ENCODE peak calls at places on chromosome 17, in eight cellular contexts. W is transverse colon, Z is astrocyte of the cerebellum, T is AG04449, J is PC-9, V is cardiac muscle cell, H is HFFc6, Q is stomach. O is an unnamed sample.

GRCh38 chr17:65533855-65534457 is 27.5 kb downstream of the AXIN2 start:
- DNase-seq in W (no peak), Z (no peak), T (no peak), J (peak), V (no peak), H (no peak), Q (no peak), O (no peak)

GRCh38 chr17:40371261-40371929 is 6.9 kb upstream of the GJD3 start:
- DNase-seq in W (no peak), Z (no peak), T (no peak), J (no peak), V (no peak), H (no peak), Q (no peak), O (no peak)

GRCh38 chr17:29836643-29837042 is 93.4 kb downstream of the SSH2 start:
- DNase-seq in W (no peak), Z (no peak), T (no peak), J (no peak), V (no peak), H (peak), Q (no peak), O (no peak)

GRCh38 chr17:57257213-57257873 is 1.0 kb downstream of the MSI2 start:
- DNase-seq in W (peak), Z (no peak), T (no peak), J (no peak), V (no peak), H (no peak), Q (no peak), O (no peak)

GRCh38 chr17:70047619-70048018 is 27.4 kb upstream of the KCNJ16 start:
- DNase-seq in W (no peak), Z (no peak), T (no peak), J (no peak), V (no peak), H (no peak), Q (no peak), O (no peak)

GRCh38 chr17:36545093-36545464 is 360 bp downstream of the GGNBP2 start:
- DNase-seq in W (no peak), Z (no peak), T (no peak), J (no peak), V (no peak), H (no peak), Q (no peak), O (no peak)

GRCh38 chr17:7881655-7882054 is 6.9 kb upstream of the CHD3 start:
- DNase-seq in W (no peak), Z (no peak), T (no peak), J (no peak), V (no peak), H (no peak), Q (no peak), O (peak)

GRCh38 chr17:66542183-66542966 is 240.0 kb downstream of the PRKCA start:
- DNase-seq in W (no peak), Z (peak), T (no peak), J (no peak), V (no peak), H (peak), Q (no peak), O (no peak)

GRCh38 chr17:9151091-9151490 is 129.8 kb downstream of the NTN1 start:
- DNase-seq in W (no peak), Z (no peak), T (no peak), J (no peak), V (peak), H (no peak), Q (no peak), O (no peak)

GRCh38 chr17:41061969-41062368 is 2.1 kb upstream of the KRTAP2-3 start:
- DNase-seq in W (no peak), Z (peak), T (peak), J (peak), V (no peak), H (peak), Q (no peak), O (no peak)

GRCh38 chr17:49371178-49371834 is 9.3 kb upstream of the ZNF652 start:
- DNase-seq in W (no peak), Z (no peak), T (no peak), J (no peak), V (no peak), H (no peak), Q (no peak), O (no peak)

GRCh38 chr17:17417718-17418151 is 59.1 kb upstream of the MED9 start:
- DNase-seq in W (peak), Z (no peak), T (no peak), J (peak), V (no peak), H (no peak), Q (no peak), O (no peak)

GRCh38 chr17:50281739-50282401 is 7.6 kb downstream of the TMEM92 start:
- DNase-seq in W (no peak), Z (no peak), T (no peak), J (no peak), V (no peak), H (no peak), Q (no peak), O (no peak)

GRCh38 chr17:31431098-31431794 is 39.8 kb downstream of the RAB11FIP4 start:
- DNase-seq in W (no peak), Z (no peak), T (no peak), J (no peak), V (no peak), H (no peak), Q (no peak), O (no peak)

GRCh38 chr17:41910701-41911391 is 7.9 kb downstream of the ACLY start:
- DNase-seq in W (no peak), Z (peak), T (peak), J (no peak), V (no peak), H (peak), Q (no peak), O (no peak)

GRCh38 chr17:41347872-41348760 is 2.5 kb downstream of the KRT33A start:
- DNase-seq in W (no peak), Z (no peak), T (no peak), J (peak), V (no peak), H (no peak), Q (no peak), O (no peak)

GRCh38 chr17:60393840-60394529 is 2.1 kb upstream of the USP32 start:
- DNase-seq in W (no peak), Z (no peak), T (no peak), J (peak), V (no peak), H (no peak), Q (no peak), O (no peak)

GRCh38 chr17:8072339-8072726 is 15.2 kb downstream of the ALOX12B start:
- DNase-seq in W (no peak), Z (no peak), T (no peak), J (no peak), V (no peak), H (no peak), Q (no peak), O (no peak)

GRCh38 chr17:28737770-28738679 is 5.8 kb upstream of the TRAF4 start:
- DNase-seq in W (peak), Z (no peak), T (no peak), J (peak), V (no peak), H (no peak), Q (no peak), O (no peak)

GRCh38 chr17:46136820-46137219 is 56.4 kb downstream of the KANSL1 start:
- DNase-seq in W (no peak), Z (no peak), T (no peak), J (no peak), V (no peak), H (no peak), Q (no peak), O (no peak)

GRCh38 chr17:3772764-3773163 is 28.2 kb downstream of the ITGAE start:
- DNase-seq in W (no peak), Z (no peak), T (no peak), J (no peak), V (no peak), H (no peak), Q (no peak), O (no peak)

GRCh38 chr17:69533481-69534234 is 119.2 kb downstream of the MAP2K6 start:
- DNase-seq in W (no peak), Z (no peak), T (no peak), J (no peak), V (no peak), H (no peak), Q (no peak), O (no peak)

GRCh38 chr17:838486-838885 is 56.3 kb downstream of the MRM3 start:
- DNase-seq in W (no peak), Z (no peak), T (no peak), J (no peak), V (no peak), H (no peak), Q (no peak), O (no peak)

GRCh38 chr17:35162755-35163154 is 15.1 kb downstream of the UNC45B start:
- DNase-seq in W (no peak), Z (no peak), T (no peak), J (no peak), V (no peak), H (no peak), Q (no peak), O (no peak)

GRCh38 chr17:57315061-57315851 is 58.9 kb downstream of the MSI2 start:
- DNase-seq in W (no peak), Z (no peak), T (no peak), J (no peak), V (no peak), H (no peak), Q (no peak), O (no peak)

GRCh38 chr17:14113137-14113536 is 43.8 kb downstream of the COX10 start:
- DNase-seq in W (no peak), Z (no peak), T (no peak), J (no peak), V (no peak), H (no peak), Q (no peak), O (no peak)
- TF ChIP-seq CTCF in W (no peak), Z (no peak), T (no peak), J (no peak), V (no peak), H (no peak), Q (no peak), O (no peak)

GRCh38 chr17:72832306-72832705 is 260.2 kb downstream of the SLC39A11 start:
- DNase-seq in W (no peak), Z (no peak), T (no peak), J (no peak), V (no peak), H (no peak), Q (no peak), O (no peak)
- TF ChIP-seq CTCF in W (no peak), Z (no peak), T (no peak), J (no peak), V (no peak), H (no peak), Q (no peak), O (no peak)

GRCh38 chr17:43982171-43982570 is 22.3 kb upstream of the NAGS start:
- DNase-seq in W (no peak), Z (no peak), T (no peak), J (no peak), V (no peak), H (no peak), Q (no peak), O (no peak)

GRCh38 chr17:43984521-43984920 is 19.9 kb upstream of the NAGS start:
- DNase-seq in W (no peak), Z (no peak), T (no peak), J (no peak), V (no peak), H (no peak), Q (no peak), O (no peak)

GRCh38 chr17:43983196-43983514 is 21.3 kb upstream of the NAGS start:
- DNase-seq in W (no peak), Z (no peak), T (no peak), J (no peak), V (no peak), H (no peak), Q (no peak), O (no peak)

GRCh38 chr17:43986225-43986981 is 18.0 kb upstream of the NAGS start:
- DNase-seq in W (no peak), Z (no peak), T (no peak), J (no peak), V (no peak), H (no peak), Q (no peak), O (peak)

GRCh38 chr17:43983515-43984411 is 20.7 kb upstream of the NAGS start:
- DNase-seq in W (peak), Z (no peak), T (no peak), J (no peak), V (peak), H (no peak), Q (peak), O (peak)
- TF ChIP-seq CTCF in W (no peak), Z (peak), T (peak), J (no peak), V (peak), H (peak), Q (no peak), O (no peak)

GRCh38 chr17:80414508-80414802 is 512 bp upstream of the ENDOV start:
- DNase-seq in W (no peak), Z (no peak), T (no peak), J (no peak), V (no peak), H (no peak), Q (no peak), O (peak)
- TF ChIP-seq CTCF in W (no peak), Z (no peak), T (no peak), J (no peak), V (no peak), H (no peak), Q (no peak), O (no peak)